ENCODE peak calls at places on chromosomes 5 and 9, in eight cellular contexts. P is stimulated activated effector memory CD8-positive, alpha-beta T cell treated with anti-CD3 and anti-CD28 coated beads, Interleukin-12 subunit alpha, Interleukin-12 subunit beta, amount 100 ng/mL, for 72 hours; S is progenitor cell of endocrine pancreas; N is non-pigmented ciliary epithelial cell; O is heart left ventricle; B is T-helper 1 cell; H is NCI-H1105 treated with DMSO at 0.1 percent for 48 hours; Z is activated CD4-positive, alpha-beta T cell treated with anti-CD3 and anti-CD28 coated beads, Interleukin-2, amount 50 U/mL, for 1 hour. E is an unnamed sample.

GRCh38 chr9:23314247-23314646 is 511.8 kb downstream of the ELAVL2 start:
- DNase-seq in S (no peak), B (no peak), H (no peak), N (no peak), Z (no peak), O (no peak), P (no peak), E (no peak)

GRCh38 chr5:159050408-159051091 is 49.2 kb downstream of the EBF1 start:
- DNase-seq in Z (no peak), H (peak), N (no peak), P (no peak), S (no peak), B (no peak), O (no peak), E (peak)

GRCh38 chr5:57302164-57302563 is 128.3 kb downstream of the GPBP1 start:
- DNase-seq in N (no peak), H (no peak), P (no peak), O (no peak), Z (peak), B (no peak), S (no peak), E (no peak)

GRCh38 chr5:40755407-40756365 is at the start of gene TTC33:
- DNase-seq in S (peak), N (peak), P (peak), O (peak), B (peak), Z (peak), H (peak), E (peak)

GRCh38 chr9:121690316-121690715 is 38.9 kb downstream of the DAB2IP start:
- DNase-seq in S (no peak), N (no peak), O (no peak), B (no peak), P (no peak), H (no peak), Z (no peak), E (peak)

GRCh38 chr5:6492934-6493333 is 44.3 kb downstream of the UBE2QL1 start:
- DNase-seq in N (no peak), O (no peak), Z (no peak), S (no peak), P (no peak), B (no peak), H (no peak), E (no peak)

GRCh38 chr5:96652769-96653455 is 9.3 kb upstream of the CAST start:
- DNase-seq in B (no peak), N (no peak), H (no peak), Z (no peak), O (no peak), P (no peak), S (no peak), E (no peak)

GRCh38 chr9:130193119-130193518 is 20.9 kb downstream of the NCS1 start:
- DNase-seq in S (no peak), B (no peak), Z (no peak), N (no peak), O (no peak), P (no peak), H (no peak), E (no peak)

GRCh38 chr9:87657893-87658292 is 68.0 kb upstream of the CTSL start:
- DNase-seq in B (no peak), P (no peak), N (no peak), O (no peak), S (no peak), H (no peak), Z (no peak), E (no peak)

E was measured in AG20443.